ENCODE peak calls at places on chromosomes 2 and 18, in five cellular contexts. One of them, this sample, is unnamed.

GRCh38 chr2:158052761-158053160 is 48.9 kb upstream of the UPP2 start:
- DNase-seq in effector memory CD4-positive, alpha-beta T cell: no peak
- DNase-seq in WERI-Rb-1: no peak
- DNase-seq in adrenal gland: no peak
- DNase-seq in HEK293T: no peak
- DNase-seq in this sample: no peak

GRCh38 chr2:239309398-239310245 is 91.2 kb downstream of the HDAC4 start:
- DNase-seq in effector memory CD4-positive, alpha-beta T cell: no peak
- DNase-seq in WERI-Rb-1: no peak
- DNase-seq in adrenal gland: peak
- DNase-seq in HEK293T: no peak
- DNase-seq in this sample: peak

GRCh38 chr2:201793631-201794030 is 12.7 kb upstream of the CDK15 start:
- DNase-seq in effector memory CD4-positive, alpha-beta T cell: no peak
- DNase-seq in WERI-Rb-1: no peak
- DNase-seq in adrenal gland: no peak
- DNase-seq in HEK293T: no peak
- DNase-seq in this sample: no peak

GRCh38 chr2:206092297-206092696 is 6.3 kb upstream of the INO80D start:
- DNase-seq in effector memory CD4-positive, alpha-beta T cell: no peak
- DNase-seq in WERI-Rb-1: no peak
- DNase-seq in adrenal gland: no peak
- DNase-seq in HEK293T: no peak
- DNase-seq in this sample: no peak

GRCh38 chr2:240919786-240920782 is 13.9 kb downstream of the CROCC2 start:
- DNase-seq in effector memory CD4-positive, alpha-beta T cell: no peak
- DNase-seq in WERI-Rb-1: peak
- DNase-seq in adrenal gland: peak
- DNase-seq in HEK293T: no peak
- DNase-seq in this sample: peak

GRCh38 chr2:111039984-111040383 is 80.7 kb upstream of the BCL2L11 start:
- DNase-seq in effector memory CD4-positive, alpha-beta T cell: no peak
- DNase-seq in WERI-Rb-1: no peak
- DNase-seq in adrenal gland: no peak
- DNase-seq in HEK293T: no peak
- DNase-seq in this sample: no peak

GRCh38 chr2:199405241-199405640 is 52.5 kb downstream of the SATB2 start:
- DNase-seq in effector memory CD4-positive, alpha-beta T cell: no peak
- DNase-seq in WERI-Rb-1: no peak
- DNase-seq in adrenal gland: no peak
- DNase-seq in HEK293T: no peak
- DNase-seq in this sample: no peak

GRCh38 chr2:119680457-119681195 is 1.6 kb downstream of the TMEM177 start:
- DNase-seq in effector memory CD4-positive, alpha-beta T cell: no peak
- DNase-seq in WERI-Rb-1: no peak
- DNase-seq in adrenal gland: peak
- DNase-seq in HEK293T: no peak
- DNase-seq in this sample: no peak

GRCh38 chr18:55996726-55997125 is 408.7 kb upstream of the TCF4 start:
- DNase-seq in effector memory CD4-positive, alpha-beta T cell: no peak
- DNase-seq in WERI-Rb-1: no peak
- DNase-seq in adrenal gland: no peak
- DNase-seq in HEK293T: no peak
- DNase-seq in this sample: no peak

GRCh38 chr2:223578846-223579245 is 23.3 kb downstream of the SCG2 start:
- DNase-seq in effector memory CD4-positive, alpha-beta T cell: no peak
- DNase-seq in WERI-Rb-1: no peak
- DNase-seq in adrenal gland: no peak
- DNase-seq in HEK293T: no peak
- DNase-seq in this sample: no peak

GRCh38 chr2:174492963-174493431 is 6.2 kb upstream of the GPR155 start:
- DNase-seq in effector memory CD4-positive, alpha-beta T cell: peak
- DNase-seq in WERI-Rb-1: no peak
- DNase-seq in adrenal gland: no peak
- DNase-seq in HEK293T: no peak
- DNase-seq in this sample: no peak

GRCh38 chr2:45964226-45964841 is 312.9 kb downstream of the PRKCE start:
- DNase-seq in effector memory CD4-positive, alpha-beta T cell: no peak
- DNase-seq in WERI-Rb-1: no peak
- DNase-seq in adrenal gland: peak
- DNase-seq in HEK293T: no peak
- DNase-seq in this sample: peak

GRCh38 chr2:65566617-65567016 is 134.2 kb upstream of the SPRED2 start:
- DNase-seq in effector memory CD4-positive, alpha-beta T cell: no peak
- DNase-seq in WERI-Rb-1: no peak
- DNase-seq in adrenal gland: no peak
- DNase-seq in HEK293T: no peak
- DNase-seq in this sample: no peak

GRCh38 chr2:72983500-72984039 is 66.3 kb downstream of the EMX1 start:
- DNase-seq in effector memory CD4-positive, alpha-beta T cell: no peak
- DNase-seq in WERI-Rb-1: no peak
- DNase-seq in adrenal gland: no peak
- DNase-seq in HEK293T: no peak
- DNase-seq in this sample: peak

GRCh38 chr2:100246163-100247145 is 75.8 kb downstream of the LONRF2 start:
- DNase-seq in effector memory CD4-positive, alpha-beta T cell: no peak
- DNase-seq in WERI-Rb-1: peak
- DNase-seq in adrenal gland: peak
- DNase-seq in HEK293T: peak
- DNase-seq in this sample: no peak

GRCh38 chr2:43943809-43944452 is 51.9 kb downstream of the LRPPRC start:
- DNase-seq in effector memory CD4-positive, alpha-beta T cell: no peak
- DNase-seq in WERI-Rb-1: no peak
- DNase-seq in adrenal gland: no peak
- DNase-seq in HEK293T: no peak
- DNase-seq in this sample: no peak

GRCh38 chr2:40002339-40002738 is 223.3 kb upstream of the THUMPD2 start:
- DNase-seq in effector memory CD4-positive, alpha-beta T cell: no peak
- DNase-seq in WERI-Rb-1: no peak
- DNase-seq in adrenal gland: no peak
- DNase-seq in HEK293T: no peak
- DNase-seq in this sample: no peak

GRCh38 chr18:63575680-63576079 is 11.5 kb upstream of the SERPINB13 start:
- DNase-seq in effector memory CD4-positive, alpha-beta T cell: no peak
- DNase-seq in WERI-Rb-1: no peak
- DNase-seq in adrenal gland: no peak
- DNase-seq in HEK293T: no peak
- DNase-seq in this sample: no peak

GRCh38 chr18:57784034-57784815 is 18.9 kb downstream of the ATP8B1 start:
- DNase-seq in effector memory CD4-positive, alpha-beta T cell: no peak
- DNase-seq in WERI-Rb-1: no peak
- DNase-seq in adrenal gland: no peak
- DNase-seq in HEK293T: no peak
- DNase-seq in this sample: no peak

GRCh38 chr2:8440029-8440778 is 241.7 kb upstream of the ID2 start:
- DNase-seq in effector memory CD4-positive, alpha-beta T cell: no peak
- DNase-seq in WERI-Rb-1: no peak
- DNase-seq in adrenal gland: peak
- DNase-seq in HEK293T: no peak
- DNase-seq in this sample: no peak

GRCh38 chr2:95722331-95722730 is 130.5 kb downstream of the TRIM43 start:
- DNase-seq in effector memory CD4-positive, alpha-beta T cell: no peak
- DNase-seq in WERI-Rb-1: no peak
- DNase-seq in adrenal gland: no peak
- DNase-seq in HEK293T: no peak
- DNase-seq in this sample: no peak

GRCh38 chr2:25701801-25702200 is 28.4 kb upstream of the DTNB start:
- DNase-seq in effector memory CD4-positive, alpha-beta T cell: no peak
- DNase-seq in WERI-Rb-1: peak
- DNase-seq in adrenal gland: no peak
- DNase-seq in HEK293T: no peak
- DNase-seq in this sample: no peak

GRCh38 chr18:11906926-11907874 is 917 bp downstream of the MPPE1 start:
- DNase-seq in effector memory CD4-positive, alpha-beta T cell: no peak
- DNase-seq in WERI-Rb-1: no peak
- DNase-seq in adrenal gland: no peak
- DNase-seq in HEK293T: no peak
- DNase-seq in this sample: no peak

GRCh38 chr2:172582656-172583055 is 26.8 kb downstream of the PDK1 start:
- DNase-seq in effector memory CD4-positive, alpha-beta T cell: no peak
- DNase-seq in WERI-Rb-1: no peak
- DNase-seq in adrenal gland: no peak
- DNase-seq in HEK293T: no peak
- DNase-seq in this sample: no peak

GRCh38 chr2:88765154-88765948 is 73.9 kb downstream of the RPIA start:
- DNase-seq in effector memory CD4-positive, alpha-beta T cell: no peak
- DNase-seq in WERI-Rb-1: peak
- DNase-seq in adrenal gland: no peak
- DNase-seq in HEK293T: no peak
- DNase-seq in this sample: no peak

GRCh38 chr2:71018625-71019024 is 24.0 kb upstream of the TEX261 start:
- DNase-seq in effector memory CD4-positive, alpha-beta T cell: no peak
- DNase-seq in WERI-Rb-1: no peak
- DNase-seq in adrenal gland: no peak
- DNase-seq in HEK293T: no peak
- DNase-seq in this sample: no peak

GRCh38 chr2:20958176-20958575 is 85.7 kb downstream of the APOB start:
- DNase-seq in effector memory CD4-positive, alpha-beta T cell: no peak
- DNase-seq in WERI-Rb-1: no peak
- DNase-seq in adrenal gland: no peak
- DNase-seq in HEK293T: no peak
- DNase-seq in this sample: no peak

GRCh38 chr18:58186258-58186948 is 142.4 kb downstream of the NEDD4L start:
- DNase-seq in effector memory CD4-positive, alpha-beta T cell: no peak
- DNase-seq in WERI-Rb-1: no peak
- DNase-seq in adrenal gland: peak
- DNase-seq in HEK293T: no peak
- DNase-seq in this sample: no peak

This sample was measured in heart left ventricle.